ENCODE peak calls at places on chromosome 21, in ten cellular contexts. R is RCC 7860, M is caudate nucleus, U is NCI-H2081, Z is kidney epithelial cell, D is HT1080, S is AG20443, G is fibroblast of lung, J is transverse colon, T is amniotic epithelial cell. W is an unnamed sample.

GRCh38 chr21:42112223-42112622 is 41.1 kb downstream of the UMODL1 start:
- DNase-seq in R (no peak), M (no peak), U (no peak), Z (no peak), D (no peak), S (no peak), G (no peak), J (no peak), T (no peak), W (no peak)

GRCh38 chr21:42679982-42680330 is 26.5 kb downstream of the PDE9A start:
- DNase-seq in R (no peak), M (no peak), U (no peak), Z (no peak), D (no peak), S (no peak), G (no peak), J (no peak), T (no peak), W (no peak)

GRCh38 chr21:42456457-42456856 is 39.6 kb downstream of the RSPH1 start:
- DNase-seq in R (no peak), M (no peak), U (no peak), Z (no peak), D (peak), S (no peak), G (no peak), J (peak), T (no peak), W (peak)

GRCh38 chr21:38240121-38240520 is 16.7 kb upstream of the KCNJ15 start:
- DNase-seq in R (peak), M (no peak), U (no peak), Z (peak), D (no peak), S (no peak), G (no peak), J (no peak), T (no peak), W (no peak)

GRCh38 chr21:26801524-26801923 is 43.7 kb downstream of the ADAMTS1 start:
- DNase-seq in R (no peak), M (no peak), U (no peak), Z (no peak), D (no peak), S (peak), G (peak), J (no peak), T (peak), W (peak)

GRCh38 chr21:44054710-44055109 is 42.6 kb downstream of the TRAPPC10 start:
- DNase-seq in R (no peak), M (no peak), U (no peak), Z (peak), D (peak), S (peak), G (peak), J (no peak), T (peak), W (no peak)

GRCh38 chr21:46217511-46218196 is 10.9 kb downstream of the LSS start:
- DNase-seq in R (no peak), M (no peak), U (no peak), Z (no peak), D (no peak), S (no peak), G (no peak), J (no peak), T (no peak), W (no peak)

GRCh38 chr21:45698493-45698947 is 55.0 kb downstream of the PCBP3 start:
- DNase-seq in R (no peak), M (no peak), U (no peak), Z (no peak), D (peak), S (peak), G (peak), J (peak), T (peak), W (peak)

GRCh38 chr21:17688912-17689874 is 76.5 kb upstream of the BTG3 start:
- DNase-seq in R (no peak), M (no peak), U (peak), Z (peak), D (peak), S (no peak), G (no peak), J (peak), T (no peak), W (peak)

GRCh38 chr21:45267390-45267760 is 20.3 kb downstream of the POFUT2 start:
- DNase-seq in R (no peak), M (no peak), U (no peak), Z (no peak), D (no peak), S (no peak), G (no peak), J (no peak), T (no peak), W (no peak)

GRCh38 chr21:17921579-17922530 is 102.7 kb upstream of the C21orf91 start:
- DNase-seq in R (no peak), M (no peak), U (no peak), Z (no peak), D (peak), S (peak), G (peak), J (no peak), T (peak), W (no peak)

GRCh38 chr21:33308586-33309490 is 15.9 kb upstream of the IFNAR1 start:
- DNase-seq in R (no peak), M (no peak), U (no peak), Z (no peak), D (no peak), S (no peak), G (peak), J (peak), T (peak), W (peak)

GRCh38 chr21:16192900-16193299 is 463.1 kb downstream of the USP25 start:
- DNase-seq in R (peak), M (no peak), U (no peak), Z (peak), D (peak), S (peak), G (peak), J (no peak), T (peak), W (no peak)

GRCh38 chr21:40923361-40923760 is 76.4 kb upstream of the DSCAM start:
- DNase-seq in R (no peak), M (no peak), U (no peak), Z (no peak), D (no peak), S (no peak), G (no peak), J (no peak), T (no peak), W (peak)

GRCh38 chr21:14686466-14687276 is 140.6 kb upstream of the SAMSN1 start:
- DNase-seq in R (no peak), M (no peak), U (no peak), Z (no peak), D (no peak), S (no peak), G (no peak), J (no peak), T (no peak), W (no peak)

GRCh38 chr21:43753439-43753799 is 22.7 kb downstream of the CSTB start:
- DNase-seq in R (no peak), M (no peak), U (no peak), Z (no peak), D (no peak), S (no peak), G (no peak), J (no peak), T (no peak), W (no peak)

GRCh38 chr21:26126168-26126553 is 44.4 kb downstream of the APP start:
- DNase-seq in R (no peak), M (no peak), U (no peak), Z (no peak), D (no peak), S (no peak), G (no peak), J (no peak), T (no peak), W (no peak)

GRCh38 chr21:29078884-29079765 is 5.7 kb upstream of the CCT8 start:
- DNase-seq in R (no peak), M (no peak), U (no peak), Z (no peak), D (peak), S (no peak), G (no peak), J (no peak), T (peak), W (peak)

GRCh38 chr21:44760376-44760775 is 41.2 kb downstream of the UBE2G2 start:
- DNase-seq in R (no peak), M (no peak), U (no peak), Z (no peak), D (no peak), S (no peak), G (no peak), J (no peak), T (no peak), W (no peak)

GRCh38 chr21:44838951-44839350 is 21.1 kb upstream of the SUMO3 start:
- DNase-seq in R (no peak), M (no peak), U (no peak), Z (no peak), D (no peak), S (no peak), G (no peak), J (no peak), T (no peak), W (no peak)

GRCh38 chr21:43367859-43368258 is 59.1 kb downstream of the SIK1 start:
- DNase-seq in R (no peak), M (no peak), U (no peak), Z (no peak), D (no peak), S (no peak), G (no peak), J (no peak), T (no peak), W (no peak)

GRCh38 chr21:35840197-35840799 is 220.0 kb downstream of the SETD4 start:
- DNase-seq in R (peak), M (no peak), U (peak), Z (peak), D (peak), S (peak), G (peak), J (peak), T (peak), W (peak)

GRCh38 chr21:44534688-44535087 is 5.3 kb downstream of the KRTAP10-1 start:
- DNase-seq in R (no peak), M (no peak), U (no peak), Z (no peak), D (no peak), S (no peak), G (no peak), J (no peak), T (no peak), W (no peak)

GRCh38 chr21:17051054-17051453 is 461.8 kb upstream of the CXADR start:
- DNase-seq in R (no peak), M (no peak), U (no peak), Z (no peak), D (no peak), S (peak), G (no peak), J (no peak), T (no peak), W (no peak)